ENCODE peak calls at places on chromosomes 12 and 14, in six cellular contexts. K is Panc1, F is kidney, G is Karpas-422, D is right lobe of liver, J is OCI-LY7. E is an unnamed sample. For H3K4me1, the result is how much of the 10 kb centered on the place peaks cover.

GRCh38 chr14:75042040-75042439 is 9.2 kb downstream of the MLH3 start:
- DNase-seq in K (no peak), F (no peak), G (no peak), D (no peak), J (no peak), E (no peak)

GRCh38 chr12:122014781-122015180 is 6.9 kb upstream of the BCL7A start:
- DNase-seq in K (no peak), F (no peak), G (no peak), D (no peak), J (no peak), E (no peak)

GRCh38 chr12:92581579-92581978 is 121.2 kb upstream of the PLEKHG7 start:
- DNase-seq in K (no peak), F (no peak), G (no peak), D (no peak), J (no peak), E (no peak)

GRCh38 chr14:21924479-21924878 is 250.9 kb upstream of the OR4E1 start:
- DNase-seq in K (no peak), F (no peak), G (peak), D (no peak), J (peak), E (peak)

GRCh38 chr12:89448951-89449371 is 75.6 kb downstream of the GALNT4 start:
- DNase-seq in K (no peak), F (no peak), G (no peak), D (no peak), J (no peak), E (no peak)

GRCh38 chr12:131827961-131828534 is at the start of gene MMP17:
- DNase-seq in K (no peak), F (no peak), G (no peak), D (no peak), J (no peak), E (peak)

GRCh38 chr12:42767326-42767954 is 177.9 kb upstream of the PRICKLE1 start:
- DNase-seq in K (no peak), F (no peak), G (no peak), D (no peak), J (no peak), E (no peak)

GRCh38 chr12:2959194-2959507 is at the start of gene TEAD4:
- DNase-seq in K (no peak), F (peak), G (no peak), D (no peak), J (no peak), E (no peak)

GRCh38 chr12:29256598-29256997 is 107.5 kb downstream of the FAR2 start:
- DNase-seq in K (no peak), F (no peak), G (no peak), D (no peak), J (no peak), E (no peak)

GRCh38 chr12:6215932-6216494 is 15.8 kb downstream of the CD9 start:
- DNase-seq in K (peak), F (peak), G (no peak), D (no peak), J (no peak), E (no peak)

GRCh38 chr12:25995906-25996305 is 37.4 kb downstream of the RASSF8 start:
- DNase-seq in K (no peak), F (no peak), G (no peak), D (no peak), J (no peak), E (no peak)

GRCh38 chr12:54588110-54588831 is at the start of gene PPP1R1A:
- DNase-seq in K (no peak), F (peak), G (no peak), D (peak), J (no peak), E (no peak)

GRCh38 chr14:24070285-24071143 is 848 bp upstream of the CPNE6 start:
- DNase-seq in K (no peak), F (no peak), G (peak), D (no peak), J (no peak), E (peak)

GRCh38 chr12:15001733-15002471 is 29.1 kb downstream of the PDE6H start:
- DNase-seq in K (no peak), F (peak), G (no peak), D (no peak), J (no peak), E (peak)

GRCh38 chr12:52795694-52796428 is at the start of gene KRT3:
- DNase-seq in K (no peak), F (no peak), G (no peak), D (no peak), J (no peak), E (peak)

GRCh38 chr12:46546634-46547273 is 174.2 kb upstream of the SLC38A2 start:
- DNase-seq in K (no peak), F (no peak), G (no peak), D (no peak), J (no peak), E (no peak)

GRCh38 chr12:31599053-31599452 is 8.1 kb upstream of the DENND5B start:
- DNase-seq in K (no peak), F (no peak), G (peak), D (no peak), J (peak), E (no peak)

GRCh38 chr14:81172353-81172752 is 48.4 kb downstream of the GTF2A1 start:
- DNase-seq in K (no peak), F (no peak), G (no peak), D (no peak), J (no peak), E (no peak)

GRCh38 chr12:31220061-31220460 is 105.9 kb downstream of the SINHCAF start:
- DNase-seq in K (no peak), F (no peak), G (no peak), D (no peak), J (no peak), E (no peak)

GRCh38 chr12:14327717-14328116 is 37.8 kb upstream of the ATF7IP start:
- DNase-seq in K (no peak), F (no peak), G (no peak), D (no peak), J (no peak), E (no peak)

GRCh38 chr12:38161123-38162000 is 155.2 kb upstream of the ALG10B start:
- DNase-seq in K (no peak), F (no peak), G (no peak), D (no peak), J (no peak), E (peak)

GRCh38 chr12:3083949-3084348 is 6.8 kb downstream of the TSPAN9 start:
- DNase-seq in K (no peak), F (no peak), G (no peak), D (no peak), J (no peak), E (peak)

GRCh38 chr12:19837543-19837942 is 398.3 kb downstream of the AEBP2 start:
- DNase-seq in K (no peak), F (no peak), G (no peak), D (no peak), J (no peak), E (no peak)

GRCh38 chr12:91219511-91219910 is 36.9 kb upstream of the DCN start:
- DNase-seq in K (no peak), F (no peak), G (no peak), D (no peak), J (no peak), E (no peak)

GRCh38 chr14:99312106-99312505 is 40.1 kb upstream of the BCL11B start:
- DNase-seq in K (no peak), F (no peak), G (no peak), D (no peak), J (no peak), E (no peak)

GRCh38 chr12:96241484-96242256 is 47.5 kb downstream of the ELK3 start:
- DNase-seq in K (no peak), F (no peak), G (no peak), D (no peak), J (no peak), E (peak)

GRCh38 chr12:48023386-48023785 is 19.1 kb upstream of the COL2A1 start:
- DNase-seq in K (no peak), F (no peak), G (no peak), D (no peak), J (no peak), E (no peak)

GRCh38 chr12:118714051-118714460 is 267.3 kb upstream of the SRRM4 start:
- DNase-seq in K (no peak), F (no peak), G (peak), D (no peak), J (peak), E (no peak)

GRCh38 chr12:15116073-15116472 is 105.1 kb downstream of the RERG start:
- DNase-seq in K (no peak), F (no peak), G (no peak), D (no peak), J (no peak), E (no peak)

GRCh38 chr12:3142386-3142785 is 65.2 kb downstream of the TSPAN9 start:
- DNase-seq in K (no peak), F (no peak), G (no peak), D (no peak), J (no peak), E (no peak)

GRCh38 chr14:37721976-37722659 is 126.7 kb downstream of the TTC6 start:
- DNase-seq in K (no peak), F (no peak), G (no peak), D (no peak), J (no peak), E (no peak)

GRCh38 chr14:87990687-87991086 is 2.3 kb downstream of the GALC start:
- DNase-seq in K (no peak), F (no peak), G (no peak), D (no peak), J (no peak), E (no peak)

GRCh38 chr14:73264080-73264895 is 27.0 kb downstream of the PAPLN start:
- DNase-seq in K (no peak), F (no peak), G (no peak), D (no peak), J (no peak), E (peak)

GRCh38 chr12:81615031-81615430 is 144.1 kb downstream of the PPFIA2 start:
- DNase-seq in K (no peak), F (no peak), G (no peak), D (no peak), J (no peak), E (no peak)

GRCh38 chr12:45547822-45548221 is 181.7 kb upstream of the ARID2 start:
- DNase-seq in K (no peak), F (no peak), G (no peak), D (no peak), J (no peak), E (no peak)

GRCh38 chr12:126726481-126727217 is 1540.3 kb upstream of the TMEM132C start:
- DNase-seq in K (no peak), F (peak), G (no peak), D (no peak), J (no peak), E (no peak)

GRCh38 chr12:62684586-62685295 is 218.1 kb downstream of the MON2 start:
- DNase-seq in K (no peak), F (no peak), G (no peak), D (no peak), J (no peak), E (no peak)

GRCh38 chr12:108349245-108349644 is 10.1 kb upstream of the CMKLR1 start:
- DNase-seq in K (no peak), F (no peak), G (no peak), D (no peak), J (no peak), E (no peak)
- H3K27ac ChIP-seq in K (no peak), F (no peak), G (no peak), D (no peak), J (no peak), E (no peak)

GRCh38 chr14:63203015-63203414 is 1.2 kb upstream of the RHOJ start:
- DNase-seq in K (no peak), F (no peak), G (no peak), D (no peak), J (no peak), E (no peak)

GRCh38 chr14:63205850-63206249 is 1.6 kb downstream of the RHOJ start:
- DNase-seq in K (no peak), F (no peak), G (no peak), D (no peak), J (no peak), E (no peak)

GRCh38 chr14:63205281-63205575 is 985 bp downstream of the RHOJ start:
- DNase-seq in K (no peak), F (no peak), G (no peak), D (no peak), J (no peak), E (no peak)

GRCh38 chr14:63203618-63204406 is 431 bp upstream of the RHOJ start:
- DNase-seq in K (peak), F (peak), G (no peak), D (peak), J (no peak), E (peak)

DNA sequence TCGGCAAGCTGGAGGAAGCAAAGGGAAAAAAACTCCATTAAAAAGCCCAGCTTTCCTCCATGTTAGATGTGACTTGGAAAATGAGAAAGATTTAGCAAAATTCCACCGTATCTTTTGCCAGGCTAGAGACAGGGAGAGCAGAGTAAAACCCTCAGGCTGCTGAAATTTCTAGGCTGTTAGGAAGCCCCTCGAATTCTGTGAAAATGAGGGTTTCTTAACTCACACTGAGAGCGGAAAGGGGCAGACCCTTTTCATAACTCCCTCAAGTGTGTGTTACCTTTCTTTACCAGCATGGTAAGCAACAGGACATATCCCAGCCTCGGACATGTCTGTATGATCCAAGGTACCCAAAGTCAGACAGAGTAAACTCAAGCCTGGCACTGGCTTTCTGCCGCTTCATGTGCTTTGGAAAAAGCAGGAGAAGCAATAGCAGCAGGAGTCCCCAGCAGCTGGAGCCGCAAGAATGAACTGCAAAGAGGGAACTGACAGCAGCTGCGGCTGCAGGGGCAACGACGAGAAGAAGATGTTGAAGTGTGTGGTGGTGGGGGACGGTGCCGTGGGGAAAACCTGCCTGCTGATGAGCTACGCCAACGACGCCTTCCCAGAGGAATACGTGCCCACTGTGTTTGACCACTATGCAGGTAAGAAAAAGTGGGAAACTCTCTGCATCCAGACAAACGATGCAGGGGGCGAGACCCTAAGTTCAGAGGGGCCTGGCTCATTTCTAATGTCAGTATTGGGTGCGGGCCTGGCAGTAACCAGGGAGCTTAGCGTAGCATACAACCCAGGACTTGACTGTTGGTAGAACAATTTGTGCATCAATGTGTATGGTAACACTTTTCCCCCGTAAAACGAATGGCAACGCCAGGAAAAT is at the start of gene RHOJ:
- DNase-seq in K (no peak), F (no peak), G (no peak), D (no peak), J (no peak), E (peak)
- H3K4me3 ChIP-seq in K (peak), F (peak), G (no peak), D (peak), J (no peak), E (peak)

GRCh38 chr14:64388533-64389243 is 535 bp downstream of the MTHFD1 start:
- DNase-seq in K (no peak), F (peak), G (peak), D (no peak), J (peak), E (peak)

GRCh38 chr14:64394973-64395633 is 7.0 kb downstream of the MTHFD1 start:
- DNase-seq in K (no peak), F (no peak), G (no peak), D (no peak), J (no peak), E (no peak)

GRCh38 chr14:64394423-64394822 is 6.3 kb downstream of the MTHFD1 start:
- DNase-seq in K (no peak), F (no peak), G (no peak), D (no peak), J (no peak), E (no peak)

GRCh38 chr14:64391113-64391725 is 3.1 kb downstream of the MTHFD1 start:
- DNase-seq in K (no peak), F (no peak), G (no peak), D (no peak), J (no peak), E (no peak)

GRCh38 chr14:64391986-64392385 is 3.8 kb downstream of the MTHFD1 start:
- DNase-seq in K (no peak), F (no peak), G (no peak), D (peak), J (no peak), E (no peak)
- H3K4me1 ChIP-seq in K (under half), F (under half), G (under half), D (half or more), J (under half), E (under half)

GRCh38 chr12:113151655-113152054 is 2.1 kb downstream of the CFAP73 start:
- DNase-seq in K (no peak), F (no peak), G (no peak), D (no peak), J (peak), E (no peak)

GRCh38 chr12:113152196-113152834 is 2.8 kb downstream of the CFAP73 start:
- DNase-seq in K (no peak), F (no peak), G (no peak), D (no peak), J (no peak), E (no peak)

GRCh38 chr12:113154351-113154973 is 4.9 kb downstream of the CFAP73 start:
- DNase-seq in K (no peak), F (no peak), G (peak), D (no peak), J (peak), E (no peak)

GRCh38 chr12:113155060-113155459 is 5.5 kb downstream of the CFAP73 start:
- DNase-seq in K (no peak), F (no peak), G (no peak), D (no peak), J (no peak), E (no peak)

GRCh38 chr12:113152835-113153814 is 3.6 kb downstream of the CFAP73 start:
- DNase-seq in K (peak), F (peak), G (peak), D (peak), J (peak), E (peak)
- H3K27ac ChIP-seq in K (no peak), F (no peak), G (no peak), D (no peak), J (peak), E (no peak)

GRCh38 chr12:114671321-114671663 is 12.7 kb downstream of the TBX3 start:
- DNase-seq in K (no peak), F (no peak), G (no peak), D (no peak), J (no peak), E (no peak)
- H3K4me3 ChIP-seq in K (no peak), F (no peak), G (no peak), D (no peak), J (no peak), E (no peak)

DNA sequence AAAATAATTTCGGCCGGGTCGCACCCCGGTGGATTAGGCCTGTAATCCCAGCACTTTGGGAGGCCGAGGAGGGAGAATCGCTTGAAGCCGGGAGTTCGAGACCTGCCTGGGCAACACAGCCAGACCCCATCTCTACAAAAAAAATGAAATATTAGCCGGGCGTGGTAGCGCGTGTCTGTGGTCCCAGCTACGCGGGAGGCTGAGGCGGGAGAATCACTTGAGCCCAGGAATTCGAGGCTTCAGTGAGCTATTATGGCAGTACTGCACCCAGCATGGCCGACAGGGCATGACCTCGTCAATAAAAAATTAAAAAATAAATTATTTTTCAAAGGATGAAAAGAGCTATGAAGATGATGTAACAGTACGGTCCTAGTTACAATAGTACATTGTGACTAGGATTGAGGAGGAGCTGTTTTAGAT is 523 bp downstream of the GTF2H3 start:
- DNase-seq in K (no peak), F (no peak), G (peak), D (no peak), J (no peak), E (no peak)
- H3K4me1 ChIP-seq in K (under half), F (under half), G (under half), D (under half), J (under half), E (under half)

GRCh38 chr12:12720052-12720451 is 2.9 kb downstream of the CDKN1B start:
- DNase-seq in K (no peak), F (no peak), G (no peak), D (no peak), J (no peak), E (no peak)
- H3K27ac ChIP-seq in K (peak), F (peak), G (peak), D (peak), J (peak), E (peak)

DNA sequence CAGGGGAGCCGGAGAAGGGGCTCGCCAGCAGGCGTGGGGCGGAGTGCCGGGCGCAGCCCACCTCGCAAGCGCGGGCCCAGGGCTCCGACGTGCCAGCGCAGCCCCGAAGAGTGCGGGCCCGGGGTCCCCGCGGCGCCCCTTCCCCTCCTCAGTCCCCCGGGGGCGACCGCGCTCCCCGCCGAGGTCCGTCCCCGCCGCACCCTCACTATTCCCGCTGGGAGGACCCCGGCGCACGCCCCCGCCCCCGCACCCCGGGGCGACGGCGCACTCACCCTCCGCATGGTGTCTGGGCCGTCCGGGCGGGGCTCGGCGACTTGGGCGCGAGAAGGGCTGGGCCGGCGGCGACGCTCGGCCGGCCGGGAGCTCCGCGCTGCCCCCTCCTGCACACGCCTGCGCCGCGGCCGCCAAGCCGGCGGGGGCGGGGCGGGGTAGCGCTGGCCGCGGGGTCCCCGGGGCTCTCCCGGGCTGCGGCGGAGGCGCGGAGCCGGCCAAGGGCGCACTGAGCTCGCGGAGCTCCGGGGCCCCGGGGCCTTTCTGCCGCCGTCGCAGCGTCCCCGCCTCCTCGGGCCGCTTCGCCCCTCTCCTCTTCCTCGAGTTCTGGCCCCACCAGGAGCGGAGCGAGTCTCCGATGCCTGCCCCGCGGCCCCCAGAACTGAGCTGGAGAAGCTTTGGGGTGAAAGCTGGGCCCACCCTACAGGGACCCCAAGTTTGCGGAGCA is 130.0 kb downstream of the NDUFA12 start:
- DNase-seq in K (no peak), F (peak), G (no peak), D (no peak), J (peak), E (peak)
- H3K4me3 ChIP-seq in K (peak), F (peak), G (no peak), D (peak), J (peak), E (peak)

GRCh38 chr14:95258156-95258555 is 61.6 kb downstream of the CLMN start:
- DNase-seq in K (no peak), F (no peak), G (no peak), D (no peak), J (no peak), E (no peak)
- H3K4me1 ChIP-seq in K (under half), F (half or more), G (half or more), D (under half), J (half or more), E (under half)